ENCODE peak calls at places on chromosomes 4 and X, in nine cellular contexts. X is upper lobe of left lung, F is heart right ventricle, V is lower lobe of right lung, B is WERI-Rb-1, N is lung, J is tibial artery, W is K562, Y is PC-3. T is an unnamed sample.

GRCh38 chrX:110795645-110796510 is at the start of gene CHRDL1:
- DNase-seq in Y (no peak), W (no peak), B (peak; percentile 20), J (peak; percentile 41), V (peak; percentile 46), X (peak; percentile 22), F (no peak), N (no peak), T (peak; percentile 36)

GRCh38 chrX:10636337-10636736 is 16.0 kb upstream of the MID1 start:
- DNase-seq in F (peak; percentile 34), N (peak; percentile 32), W (peak; percentile 7), B (peak; percentile 35), Y (peak; percentile 80), V (no peak), J (peak; percentile 23), X (peak; percentile 33), T (peak; percentile 25)

GRCh38 chr4:153792007-153792892 is 3.4 kb upstream of the SFRP2 start:
- DNase-seq in N (peak; percentile 50), V (peak; percentile 64), X (peak; percentile 68), W (peak; percentile 31), B (peak; percentile 76), J (peak; percentile 62), F (peak; percentile 26), Y (no peak), T (peak; percentile 72)

GRCh38 chr4:176439611-176440010 is 119.8 kb downstream of the SPCS3 start:
- DNase-seq in B (no peak), N (no peak), F (no peak), V (no peak), W (no peak), J (no peak), Y (no peak), X (no peak), T (no peak)

GRCh38 chrX:40476958-40477357 is 103.8 kb upstream of the ATP6AP2 start:
- DNase-seq in Y (no peak), B (no peak), J (no peak), V (no peak), W (no peak), X (no peak), F (no peak), N (no peak), T (no peak)

GRCh38 chr4:73528171-73528570 is 46.6 kb downstream of the AFM start:
- DNase-seq in F (no peak), V (no peak), Y (peak; percentile 90), X (no peak), J (no peak), B (no peak), N (no peak), W (no peak), T (no peak)

GRCh38 chr4:103010827-103011226 is 8.7 kb downstream of the SLC9B1 start:
- DNase-seq in F (no peak), N (no peak), Y (no peak), V (no peak), J (no peak), B (no peak), W (no peak), X (no peak), T (no peak)

GRCh38 chrX:133414399-133415275 is 652 bp downstream of the GPC4 start:
- DNase-seq in F (no peak), J (no peak), N (no peak), X (no peak), V (peak; percentile 49), Y (peak; percentile 17), W (no peak), B (no peak), T (peak; percentile 21)

GRCh38 chrX:150935466-150935865 is 37.0 kb upstream of the CD99L2 start:
- DNase-seq in W (no peak), F (no peak), J (no peak), N (no peak), V (no peak), X (no peak), Y (peak; percentile 31), B (no peak), T (no peak)

GRCh38 chr4:7068883-7069282 is 1.0 kb upstream of the GRPEL1 start:
- DNase-seq in B (peak; percentile 10), X (no peak), F (no peak), W (peak; percentile 44), J (no peak), Y (peak; percentile 10), N (no peak), V (no peak), T (no peak)

GRCh38 chr4:8336412-8337075 is 67.0 kb downstream of the HTRA3 start:
- DNase-seq in F (no peak), Y (peak; percentile 75), X (no peak), J (no peak), N (no peak), V (no peak), W (peak; percentile 63), B (no peak), T (no peak)

GRCh38 chr4:81052119-81053068 is 21.9 kb downstream of the BMP3 start:
- DNase-seq in W (peak; percentile 42), N (peak; percentile 65), B (peak; percentile 73), Y (peak; percentile 74), J (peak; percentile 40), X (peak; percentile 68), F (peak; percentile 28), V (peak; percentile 63), T (peak; percentile 86)

GRCh38 chr4:95643627-95644026 is 94.9 kb upstream of the UNC5C start:
- DNase-seq in W (no peak), B (no peak), F (no peak), X (no peak), N (no peak), V (no peak), J (no peak), Y (no peak), T (no peak)

GRCh38 chrX:41737065-41737464 is 13.1 kb downstream of the GPR82 start:
- DNase-seq in J (no peak), X (no peak), V (no peak), W (peak; percentile 6), N (no peak), F (no peak), B (no peak), Y (no peak), T (no peak)

GRCh38 chr4:158818595-158818994 is 49.8 kb downstream of the FNIP2 start:
- DNase-seq in F (no peak), X (no peak), B (no peak), W (no peak), N (no peak), V (no peak), J (no peak), Y (no peak), T (no peak)

GRCh38 chrX:11446331-11446730 is 153.1 kb downstream of the AMELX start:
- DNase-seq in X (no peak), N (no peak), J (no peak), V (no peak), Y (no peak), W (no peak), F (no peak), B (no peak), T (no peak)

GRCh38 chrX:45035071-45035470 is 162.1 kb downstream of the KDM6A start:
- DNase-seq in J (no peak), N (no peak), X (no peak), F (no peak), V (no peak), B (no peak), W (peak; percentile 10), Y (peak; percentile 64), T (no peak)

GRCh38 chrX:30713061-30713525 is 59.9 kb downstream of the GK start:
- DNase-seq in V (peak; percentile 46), B (peak; percentile 62), Y (peak; percentile 70), N (peak; percentile 41), X (peak; percentile 39), W (no peak), F (peak; percentile 6), J (peak; percentile 45), T (peak; percentile 55)

GRCh38 chrX:41858161-41858775 is 65.1 kb downstream of the CASK start:
- DNase-seq in V (no peak), N (no peak), Y (no peak), B (no peak), X (no peak), F (no peak), W (no peak), J (no peak), T (no peak)

GRCh38 chr4:31737419-31737818 is 1017.2 kb downstream of the PCDH7 start:
- DNase-seq in N (no peak), W (no peak), Y (no peak), V (no peak), X (no peak), J (no peak), F (no peak), B (no peak), T (no peak)

GRCh38 chrX:150182176-150182575 is 180.9 kb upstream of the MAMLD1 start:
- DNase-seq in N (no peak), Y (no peak), X (no peak), J (no peak), F (no peak), W (no peak), V (no peak), B (no peak), T (no peak)

GRCh38 chrX:74422576-74423288 is 1.4 kb downstream of the SLC16A2 start:
- DNase-seq in W (no peak), Y (no peak), J (peak; percentile 43), B (peak; percentile 59), N (peak; percentile 39), V (peak; percentile 52), F (peak; percentile 51), X (peak; percentile 33), T (peak; percentile 20)
- TF ChIP-seq CTCF in W (no peak), Y (no peak), J (no peak), B (peak; percentile 66), N (no peak), V (no peak), F (peak; percentile 27), X (no peak), T (no peak)

GRCh38 chrX:43850612-43851011 is 31.6 kb downstream of the MAOB start:
- DNase-seq in N (no peak), W (no peak), Y (no peak), J (no peak), F (no peak), X (no peak), V (no peak), B (no peak), T (no peak)
- H3K27ac ChIP-seq in N (no peak overlapping the region), W (no peak overlapping the region), Y (no peak overlapping the region), J (no peak overlapping the region), F (no peak overlapping the region), X (no peak overlapping the region), V (no peak overlapping the region), B (no peak overlapping the region), T (no peak overlapping the region)

GRCh38 chrX:3244203-3244743 is 102.2 kb downstream of the MXRA5 start:
- DNase-seq in Y (no peak), J (no peak), N (no peak), X (no peak), W (no peak), F (no peak), B (no peak), V (no peak), T (no peak)

GRCh38 chrX:3250946-3251345 is 95.5 kb downstream of the MXRA5 start:
- DNase-seq in V (no peak), F (no peak), Y (no peak), J (no peak), X (no peak), N (no peak), W (no peak), B (no peak), T (no peak)

GRCh38 chrX:3244955-3245354 is 101.5 kb downstream of the MXRA5 start:
- DNase-seq in W (no peak), V (no peak), F (no peak), Y (peak; percentile 3), X (no peak), J (no peak), N (no peak), B (no peak), T (no peak)
- TF ChIP-seq CTCF in W (no peak), V (no peak), F (peak; percentile 41), Y (no peak), X (no peak), J (peak; percentile 15), N (no peak), B (peak; percentile 27), T (no peak)

GRCh38 chr4:80016506-80016905 is 56.5 kb downstream of the ANTXR2 start:
- DNase-seq in N (no peak), Y (no peak), V (no peak), W (no peak), X (no peak), F (no peak), J (no peak), B (no peak), T (no peak)
- H3K27ac ChIP-seq in N (no peak overlapping the region), Y (peak overlapping the region; percentile 96), V (no peak overlapping the region), W (no peak overlapping the region), X (peak overlapping the region; percentile 29), F (no peak overlapping the region), J (no peak overlapping the region), B (no peak overlapping the region), T (no peak overlapping the region)

T was measured in colonic mucosa.